ENCODE peak calls at places on chromosomes 12 and 14, in seven cellular contexts. B is nephron progenitor cell; R is CD8-positive, alpha-beta T cell; O is AG04450; W is body of pancreas; M is Peyer's patch; T is tibial artery. N is an unnamed sample.

GRCh38 chr12:132478845-132479244 is 11.1 kb upstream of the FBRSL1 start:
- DNase-seq in T (no peak), M (no peak), W (no peak), R (no peak), B (no peak), O (no peak), N (no peak)

GRCh38 chr14:95445676-95446075 is 70.8 kb downstream of the SYNE3 start:
- DNase-seq in W (no peak), T (no peak), O (no peak), R (no peak), B (no peak), M (no peak), N (no peak)

GRCh38 chr12:133038310-133038709 is 1.0 kb downstream of the ZNF84 start:
- DNase-seq in T (no peak), O (no peak), M (no peak), B (no peak), R (no peak), W (no peak), N (no peak)

GRCh38 chr14:83575301-83575700 is 1954.6 kb upstream of the FLRT2 start:
- DNase-seq in M (no peak), O (no peak), R (no peak), W (no peak), T (no peak), B (no peak), N (no peak)

GRCh38 chr14:51139221-51139681 is 44.3 kb upstream of the TRIM9 start:
- DNase-seq in W (no peak), T (no peak), M (peak), R (no peak), O (no peak), B (no peak), N (no peak)

GRCh38 chr12:65778268-65779090 is 45.8 kb upstream of the HMGA2 start:
- DNase-seq in W (no peak), M (no peak), O (no peak), B (no peak), T (no peak), R (no peak), N (peak)

GRCh38 chr12:28328967-28329366 is 138.7 kb downstream of the CCDC91 start:
- DNase-seq in B (no peak), O (no peak), R (no peak), T (no peak), M (no peak), W (no peak), N (no peak)

GRCh38 chr14:73757876-73758391 is 43.8 kb upstream of the PNMA1 start:
- DNase-seq in M (no peak), O (no peak), R (no peak), T (no peak), B (no peak), W (no peak), N (no peak)

GRCh38 chr14:21528381-21529348 is 2.5 kb upstream of the SALL2 start:
- DNase-seq in B (no peak), M (no peak), W (no peak), R (no peak), T (no peak), O (no peak), N (no peak)

GRCh38 chr12:65657635-65658034 is 166.6 kb upstream of the HMGA2 start:
- DNase-seq in T (no peak), O (no peak), B (no peak), R (no peak), W (no peak), M (no peak), N (no peak)

DNA sequence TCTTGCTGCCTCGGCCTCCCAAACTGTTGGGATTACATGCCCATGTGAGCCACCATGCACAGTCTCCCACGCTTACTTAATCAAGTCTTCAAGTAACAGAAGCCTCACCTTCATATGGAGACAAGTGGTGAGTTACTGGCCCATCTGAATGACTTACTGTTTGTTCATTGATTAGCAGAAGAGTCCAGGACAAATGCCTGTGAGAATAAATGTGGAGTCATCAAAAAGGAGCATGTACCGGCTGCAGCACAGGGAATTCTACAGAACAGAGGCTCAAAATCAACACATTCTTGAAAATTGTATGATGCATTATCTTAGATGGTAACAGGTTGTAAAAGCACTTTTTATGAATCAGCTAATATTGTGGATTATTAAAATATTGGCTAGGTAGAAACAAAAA is 72.5 kb upstream of the FERMT2 start:
- DNase-seq in M (no peak), O (no peak), T (no peak), R (no peak), W (no peak), B (no peak), N (no peak)
- TF ChIP-seq CTCF in M (no peak), O (no peak), T (no peak), R (no peak), W (no peak), B (no peak), N (no peak)

DNA sequence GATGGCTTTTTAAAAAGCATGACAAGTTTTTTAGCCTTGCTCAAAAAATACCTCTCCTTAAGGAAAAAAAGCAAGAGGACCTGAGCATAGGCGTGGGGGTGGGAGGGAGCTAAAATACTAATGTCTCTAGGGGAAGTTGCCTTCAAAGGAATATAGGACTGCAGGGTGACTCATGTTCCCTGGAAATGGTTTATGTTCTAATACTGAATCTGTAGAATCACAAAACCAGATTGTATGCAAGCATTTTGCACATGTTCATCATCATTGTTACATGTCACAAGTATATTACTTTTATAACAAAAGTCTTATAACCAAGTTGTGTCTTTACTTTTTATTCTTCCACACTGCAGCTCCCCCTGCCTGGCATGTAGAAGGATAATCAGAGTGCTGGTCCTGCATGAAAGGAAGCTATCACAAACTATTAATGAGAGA is 36.6 kb downstream of the GPR135 start:
- DNase-seq in B (no peak), R (no peak), W (no peak), T (no peak), O (peak), M (no peak), N (no peak)
- TF ChIP-seq CTCF in B (no peak), R (no peak), W (no peak), T (peak), O (peak), M (peak), N (peak)

GRCh38 chr12:126704609-126705008 is 1562.4 kb upstream of the TMEM132C start:
- DNase-seq in R (no peak), B (no peak), M (no peak), T (no peak), O (no peak), W (no peak), N (no peak)
- TF ChIP-seq CTCF in R (no peak), B (peak), M (no peak), T (no peak), O (no peak), W (no peak), N (no peak)

GRCh38 chr12:78804262-78804661 is 60.3 kb upstream of the SYT1 start:
- DNase-seq in B (no peak), W (no peak), O (no peak), R (no peak), T (no peak), M (no peak), N (no peak)
- TF ChIP-seq CTCF in B (no peak), W (no peak), O (no peak), R (no peak), T (no peak), M (no peak), N (no peak)

GRCh38 chr12:50222275-50222783 is 55.2 kb upstream of the CERS5 start:
- DNase-seq in T (peak), W (no peak), B (peak), O (peak), M (peak), R (no peak), N (peak)
- TF ChIP-seq CTCF in T (peak), W (peak), B (no peak), O (peak), M (no peak), R (no peak), N (peak)

GRCh38 chr14:64682173-64682710 is 22.0 kb upstream of the PLEKHG3 start:
- DNase-seq in O (no peak), R (no peak), M (no peak), T (peak), W (peak), B (no peak), N (peak)
- TF ChIP-seq CTCF in O (no peak), R (no peak), M (no peak), T (no peak), W (peak), B (no peak), N (no peak)

DNA sequence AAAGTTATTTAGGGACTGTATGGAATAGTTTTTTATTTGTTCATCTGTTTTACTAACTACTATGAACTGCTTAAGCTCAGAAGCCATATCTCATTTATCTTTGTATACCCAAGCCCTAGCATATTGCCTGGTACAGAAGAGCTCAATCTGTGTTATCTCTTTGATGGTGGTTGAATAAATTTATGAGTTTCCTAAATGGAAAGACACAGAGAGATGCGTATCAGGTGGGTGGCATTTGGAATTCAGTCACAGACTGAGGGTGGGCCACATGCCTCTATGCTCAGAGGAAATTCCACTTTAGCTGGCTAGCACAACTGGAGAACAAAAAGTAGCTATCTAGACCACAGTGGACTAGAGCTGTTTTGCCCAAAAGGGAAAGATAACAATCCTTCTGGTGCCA is 145.5 kb downstream of the SLC6A15 start:
- DNase-seq in O (no peak), W (no peak), R (no peak), T (no peak), M (no peak), B (no peak), N (no peak)
- TF ChIP-seq CTCF in O (no peak), W (no peak), R (no peak), T (no peak), M (no peak), B (no peak), N (no peak)

DNA sequence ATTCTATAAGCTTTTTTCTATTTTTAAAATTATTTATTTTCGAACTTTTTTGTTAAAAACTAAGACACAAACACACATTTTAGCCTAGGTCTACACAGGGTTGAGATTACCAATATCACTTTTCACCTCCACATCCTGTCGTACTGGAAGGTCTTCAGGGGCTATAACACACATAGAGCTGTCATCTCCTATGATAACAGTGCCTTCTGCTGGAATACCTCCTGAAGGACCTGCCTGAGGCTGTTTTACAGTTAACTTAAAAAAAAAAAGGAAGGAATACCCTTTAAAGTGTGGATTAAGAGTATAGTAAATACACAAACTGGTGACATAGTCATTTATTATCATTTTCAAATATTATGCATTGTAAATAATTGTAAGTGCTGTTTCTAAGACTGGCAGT is 43.0 kb downstream of the RASSF8 start:
- DNase-seq in O (no peak), T (no peak), R (no peak), M (no peak), W (no peak), B (no peak), N (no peak)
- TF ChIP-seq CTCF in O (no peak), T (no peak), R (no peak), M (no peak), W (no peak), B (no peak), N (no peak)

DNA sequence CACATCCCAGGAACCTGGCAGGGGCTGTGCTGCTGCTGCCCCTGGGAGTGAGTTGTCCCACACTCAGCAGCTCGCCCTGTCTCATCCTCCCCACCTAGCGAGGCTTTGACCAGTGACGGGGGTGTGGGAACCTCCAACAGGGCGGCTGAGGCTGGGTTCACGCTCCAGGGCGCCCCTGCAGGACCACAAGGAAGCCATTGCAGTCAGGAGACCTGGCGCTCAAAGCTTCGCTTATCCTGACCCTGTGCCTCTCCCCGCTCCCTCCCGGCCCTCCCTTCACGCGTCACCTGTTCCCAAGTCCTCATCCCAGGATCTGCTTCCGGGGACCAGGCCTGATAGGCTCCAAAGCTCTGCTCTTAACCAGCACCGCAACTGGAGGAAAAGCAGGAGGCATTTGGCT is 272.0 kb upstream of the SFSWAP start:
- DNase-seq in M (no peak), O (no peak), R (no peak), W (no peak), B (peak), T (no peak), N (no peak)
- TF ChIP-seq CTCF in M (no peak), O (no peak), R (no peak), W (no peak), B (no peak), T (no peak), N (no peak)